ENCODE peak calls at places on chromosomes 13 and 19, in four cellular contexts. X is lower lobe of right lung, E is esophagus squamous epithelium, S is fibroblast of lung. O is an unnamed sample.

GRCh38 chr13:96766311-96766710 is 228.0 kb downstream of the OXGR1 start:
- DNase-seq in X (no peak), S (no peak), E (no peak), O (no peak)

GRCh38 chr19:27675771-27676170 is 1537.2 kb downstream of the UQCRFS1 start:
- DNase-seq in E (no peak), X (no peak), S (no peak), O (no peak)

GRCh38 chr13:40141859-40142555 is 486.5 kb downstream of the COG6 start:
- DNase-seq in X (no peak), E (no peak), S (no peak), O (no peak)

GRCh38 chr13:112592647-112593046 is 4.7 kb upstream of the TUBGCP3 start:
- DNase-seq in S (no peak), X (no peak), E (no peak), O (no peak)

GRCh38 chr19:32876919-32877285 is 7.3 kb upstream of the SLC7A9 start:
- DNase-seq in X (no peak), S (no peak), E (no peak), O (no peak)

GRCh38 chr13:81442904-81443303 is 1102.0 kb upstream of the SPRY2 start:
- DNase-seq in X (no peak), E (no peak), S (no peak), O (no peak)

GRCh38 chr13:99289265-99289664 is 17.9 kb downstream of the GPR183 start:
- DNase-seq in X (no peak), E (no peak), S (no peak), O (no peak)

GRCh38 chr19:38047641-38048040 is 140.6 kb downstream of the SIPA1L3 start:
- DNase-seq in E (no peak), X (no peak), S (no peak), O (no peak)

GRCh38 chr13:55437162-55437561 is 1703.6 kb upstream of the PRR20A start:
- DNase-seq in X (no peak), E (no peak), S (no peak), O (no peak)

GRCh38 chr13:98571955-98572662 is 4.8 kb downstream of the STK24 start:
- DNase-seq in X (no peak), S (peak), E (no peak), O (no peak)

GRCh38 chr13:91544723-91545122 is 146.3 kb downstream of the GPC5 start:
- DNase-seq in S (no peak), E (no peak), X (no peak), O (no peak)

GRCh38 chr19:14118165-14119051 is 846 bp upstream of the PRKACA start:
- DNase-seq in S (peak), E (peak), X (peak), O (peak)

GRCh38 chr19:6010107-6010506 is 32.2 kb upstream of the RANBP3 start:
- DNase-seq in X (no peak), S (no peak), E (no peak), O (peak)

GRCh38 chr13:24348797-24349515 is 39.6 kb downstream of the C1QTNF9 start:
- DNase-seq in E (no peak), S (no peak), X (peak), O (no peak)

GRCh38 chr13:40920826-40921225 is 98.3 kb downstream of the ELF1 start:
- DNase-seq in S (peak), E (no peak), X (no peak), O (no peak)

GRCh38 chr13:95714142-95714832 is 37.3 kb downstream of the DNAJC3 start:
- DNase-seq in E (no peak), X (no peak), S (peak), O (no peak)

GRCh38 chr13:94481966-94482365 is 2.5 kb upstream of the DCT start:
- DNase-seq in X (no peak), E (no peak), S (peak), O (no peak)

GRCh38 chr19:31391518-31391917 is 42.3 kb upstream of the TSHZ3 start:
- DNase-seq in S (no peak), X (no peak), E (no peak), O (no peak)

GRCh38 chr13:109900320-109900719 is 113.9 kb upstream of the IRS2 start:
- DNase-seq in E (no peak), X (no peak), S (no peak), O (no peak)

GRCh38 chr13:72437458-72437857 is 290.0 kb downstream of the MZT1 start:
- DNase-seq in S (peak), X (no peak), E (no peak), O (no peak)

GRCh38 chr19:48752511-48753365 is at the start of gene FUT1:
- DNase-seq in S (no peak), E (no peak), X (peak), O (no peak)

GRCh38 chr19:40625406-40626120 is 24.4 kb downstream of the LTBP4 start:
- DNase-seq in E (no peak), S (no peak), X (no peak), O (no peak)

GRCh38 chr19:33639034-33639681 is 17.4 kb downstream of the CHST8 start:
- DNase-seq in S (no peak), E (no peak), X (peak), O (no peak)

GRCh38 chr13:113926301-113926761 is 47.5 kb downstream of the C13orf46 start:
- DNase-seq in S (peak), X (no peak), E (no peak), O (no peak)

GRCh38 chr13:100987993-100988392 is 313.4 kb upstream of the TMTC4 start:
- DNase-seq in E (no peak), X (no peak), S (no peak), O (no peak)

GRCh38 chr19:33434090-33434885 is 60.8 kb downstream of the CEBPG start:
- DNase-seq in S (no peak), X (peak), E (no peak), O (no peak)

DNA sequence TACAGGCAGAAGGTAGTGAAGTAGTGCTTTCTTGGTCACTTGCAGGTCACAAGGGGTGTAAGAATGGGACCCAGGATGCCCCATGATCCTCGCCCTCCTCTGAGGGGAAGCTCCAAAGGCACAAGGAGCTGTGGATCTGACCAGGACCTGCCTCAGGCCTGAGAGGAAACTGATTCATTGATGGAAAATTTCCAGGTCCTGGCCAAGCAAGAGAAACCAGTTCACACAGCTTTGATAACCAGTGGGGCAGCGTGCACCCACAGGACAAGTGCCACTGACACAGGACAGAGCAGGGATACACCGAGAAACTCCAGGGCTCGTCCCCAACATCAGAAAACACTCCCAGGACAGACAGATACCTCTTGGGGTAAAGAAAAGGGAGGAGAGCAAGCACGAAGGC is 177.1 kb downstream of the RBM26 start:
- DNase-seq in S (no peak), E (no peak), X (no peak), O (no peak)
- H3K4me3 ChIP-seq in S (no peak), E (no peak), X (no peak), O (no peak)

DNA sequence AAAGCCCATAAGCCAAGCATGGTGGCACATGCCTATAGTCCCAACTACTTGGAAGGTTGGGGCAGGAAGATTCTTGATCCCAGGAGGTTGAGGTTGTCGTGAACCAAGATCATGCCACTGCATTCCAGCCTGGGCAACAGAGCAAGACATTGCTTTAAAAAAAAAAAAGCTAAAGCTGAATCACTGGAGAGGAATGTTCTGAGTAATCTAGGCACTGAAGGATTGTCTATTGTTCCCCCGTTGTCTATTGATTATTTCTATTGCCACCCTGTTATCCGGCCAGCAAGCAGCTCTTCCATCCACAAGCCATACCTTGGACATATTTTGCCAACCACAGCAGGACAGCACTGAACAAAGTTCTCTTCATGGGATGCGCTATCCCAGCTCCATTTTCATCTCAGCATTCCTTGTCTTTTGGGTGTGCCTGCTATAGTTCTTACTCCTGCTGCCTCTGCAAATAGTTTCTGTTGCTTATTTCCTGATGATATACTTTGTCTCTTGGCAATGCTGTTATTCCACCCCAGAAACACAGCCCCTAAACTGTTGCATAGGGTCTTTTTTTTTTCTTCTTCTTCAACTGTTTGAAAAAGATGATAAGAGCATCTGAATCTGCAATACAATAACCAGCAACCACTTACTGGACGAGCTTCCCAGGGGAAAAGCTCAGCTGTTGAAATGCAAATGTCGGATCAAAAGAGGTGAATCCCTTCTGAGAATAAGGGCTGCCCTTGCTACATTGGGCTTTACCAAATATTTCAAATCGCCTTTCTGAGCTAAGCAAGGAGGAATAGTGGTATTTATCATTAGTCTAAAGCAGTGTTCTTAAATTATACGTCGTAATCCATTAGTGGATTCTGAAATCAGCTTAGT is 22.2 kb upstream of the SIAH3 start:
- DNase-seq in S (no peak), X (no peak), E (no peak), O (no peak)
- H3K27ac ChIP-seq in S (no peak), X (no peak), E (no peak), O (no peak)

GRCh38 chr19:46633130-46633529 is 2.9 kb downstream of the GNG8 start:
- DNase-seq in E (no peak), X (no peak), S (no peak), O (no peak)
- H3K4me3 ChIP-seq in E (no peak), X (no peak), S (no peak), O (peak)

GRCh38 chr19:3058009-3058820 is 4.1 kb downstream of the TLE5 start:
- DNase-seq in X (no peak), E (no peak), S (no peak), O (no peak)
- H3K27ac ChIP-seq in X (peak), E (peak), S (no peak), O (peak)

GRCh38 chr13:44117351-44117750 is 237.6 kb downstream of the LACC1 start:
- DNase-seq in S (peak), E (no peak), X (no peak), O (no peak)
- H3K4me3 ChIP-seq in S (no peak), E (no peak), X (no peak), O (no peak)

GRCh38 chr19:1852294-1852646 is 4.0 kb upstream of the REXO1 start:
- DNase-seq in X (no peak), S (no peak), E (no peak), O (no peak)
- H3K27ac ChIP-seq in X (peak), S (no peak), E (peak), O (peak)